ENCODE peak calls at places on chromosomes 3 and 15, in ten cellular contexts. W is Panc1, F is lung, T is fibroblast of mammary gland, K is K562, E is AG04450, M is keratinocyte, A is MCF 10A, H is endothelial cell, P is foreskin fibroblast. J is an unnamed sample.
A peak's percentile ranks its signal among the peaks of the same experiment; 100 is the strongest.

GRCh38 chr3:186826316-186826977 is 16.1 kb upstream of the ADIPOQ start:
- DNase-seq in P (no peak), T (no peak), A (no peak), K (no peak), M (no peak), H (no peak), F (no peak), E (no peak), W (no peak), J (no peak)

GRCh38 chr3:106685751-106686150 is 691.5 kb upstream of the CCDC54 start:
- DNase-seq in M (no peak), W (no peak), A (peak; percentile 50), E (no peak), F (no peak), T (no peak), P (no peak), K (no peak), H (no peak), J (no peak)

GRCh38 chr15:75928680-75929608 is 25.3 kb downstream of the FBXO22 start:
- DNase-seq in A (peak; percentile 67), W (no peak), E (no peak), P (no peak), M (no peak), T (no peak), F (no peak), H (peak; percentile 62), K (peak; percentile 37), J (no peak)

GRCh38 chr15:57611938-57612337 is 20.2 kb downstream of the MYZAP start:
- DNase-seq in H (no peak), W (no peak), A (peak; percentile 84), F (no peak), E (no peak), T (peak; percentile 30), P (peak; percentile 11), M (no peak), K (no peak), J (no peak)

GRCh38 chr15:90864507-90864906 is 3.9 kb upstream of the FURIN start:
- DNase-seq in E (no peak), P (no peak), W (no peak), M (no peak), A (peak; percentile 64), F (no peak), H (no peak), T (no peak), K (peak; percentile 24), J (no peak)

GRCh38 chr3:64267774-64268604 is 42.7 kb upstream of the PRICKLE2 start:
- DNase-seq in F (peak; percentile 45), A (peak; percentile 75), P (peak; percentile 58), H (peak; percentile 31), W (no peak), M (no peak), T (peak; percentile 78), K (no peak), E (peak; percentile 36), J (no peak)

GRCh38 chr15:69064649-69065048 is 50.2 kb downstream of the NOX5 start:
- DNase-seq in T (no peak), E (no peak), H (no peak), A (no peak), F (no peak), M (no peak), W (no peak), K (no peak), P (no peak), J (no peak)

GRCh38 chr3:123834631-123835030 is 49.5 kb downstream of the MYLK start:
- DNase-seq in E (peak; percentile 45), F (no peak), K (no peak), T (peak; percentile 89), M (peak; percentile 71), P (peak; percentile 95), H (no peak), W (peak; percentile 69), A (peak; percentile 78), J (no peak)

GRCh38 chr3:49358217-49358883 is at the start of gene GPX1:
- DNase-seq in F (peak; percentile 95), E (peak; percentile 90), H (peak; percentile 95), T (peak; percentile 95), M (peak; percentile 70), K (no peak), P (peak; percentile 97), W (peak; percentile 45), A (peak; percentile 98), J (peak; percentile 96)

GRCh38 chr3:38647217-38647970 is 2.1 kb downstream of the SCN5A start:
- DNase-seq in T (no peak), A (no peak), P (no peak), F (no peak), K (no peak), H (no peak), M (no peak), E (no peak), W (no peak), J (peak; percentile 63)

GRCh38 chr3:38645601-38646000 is 3.9 kb downstream of the SCN5A start:
- DNase-seq in W (no peak), M (no peak), F (no peak), A (no peak), P (no peak), H (no peak), T (no peak), K (no peak), E (no peak), J (peak; percentile 59)

GRCh38 chr3:38648024-38648658 is 1.3 kb downstream of the SCN5A start:
- DNase-seq in A (no peak), F (no peak), E (no peak), T (no peak), H (no peak), W (no peak), K (no peak), M (no peak), P (no peak), J (peak; percentile 81)

GRCh38 chr3:38646062-38646461 is 3.4 kb downstream of the SCN5A start:
- DNase-seq in F (no peak), P (no peak), W (no peak), E (no peak), A (no peak), H (no peak), K (no peak), M (no peak), T (no peak), J (peak; percentile 67)

GRCh38 chr3:38646630-38647029 is 2.9 kb downstream of the SCN5A start:
- DNase-seq in W (no peak), M (no peak), E (no peak), H (peak; percentile 45), K (peak; percentile 61), A (peak; percentile 67), F (no peak), P (no peak), T (peak; percentile 30), J (peak; percentile 57)
- TF ChIP-seq CTCF in W (peak; percentile 61), M (peak; percentile 34), E (peak; percentile 58), H (peak; percentile 47), K (peak; percentile 74), A (peak; percentile 30), F (no peak), P (no peak), T (peak; percentile 33), J (peak; percentile 51)

GRCh38 chr3:66572938-66573710 is 72.3 kb upstream of the LRIG1 start:
- DNase-seq in E (no peak), P (no peak), F (no peak), T (no peak), A (no peak), H (peak; percentile 66), K (peak; percentile 17), M (no peak), W (no peak), J (no peak)
- TF ChIP-seq CTCF in E (peak; percentile 14), P (no peak), F (no peak), T (peak; percentile 29), A (no peak), H (peak; percentile 76), K (peak; percentile 50), M (peak; percentile 32), W (peak; percentile 42), J (peak; percentile 34)

DNA sequence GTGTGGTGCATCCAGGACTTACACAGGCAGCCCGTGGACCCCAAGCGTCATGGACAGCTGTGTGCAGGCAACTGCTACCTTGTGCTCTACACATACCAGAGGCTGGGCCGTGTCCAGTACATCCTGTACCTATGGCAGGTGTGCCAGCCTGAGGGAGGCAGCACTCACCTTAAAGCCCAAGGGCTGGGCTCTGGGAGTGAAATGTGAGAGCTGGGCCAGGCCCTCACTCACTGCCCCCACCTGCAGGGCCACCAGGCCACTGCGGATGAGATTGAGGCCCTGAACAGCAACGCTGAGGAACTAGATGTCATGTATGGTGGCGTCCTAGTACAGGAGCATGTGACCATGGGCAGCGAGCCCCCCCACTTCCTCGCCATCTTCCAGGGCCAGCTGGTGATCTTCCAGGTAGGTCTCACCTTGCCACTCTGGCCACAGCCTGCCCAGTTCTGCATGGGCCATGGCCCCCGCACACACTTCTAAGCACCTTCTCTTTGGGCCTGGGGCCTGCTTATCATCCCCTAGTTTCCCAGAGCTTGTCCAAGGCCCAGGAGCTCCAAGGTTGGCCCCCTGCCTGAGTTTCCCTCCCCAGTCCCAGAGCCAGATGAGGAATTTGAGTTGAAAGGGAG is 11.0 kb downstream of the VILL start:
- DNase-seq in E (no peak), A (peak; percentile 46), H (no peak), K (no peak), P (no peak), T (no peak), F (no peak), W (no peak), M (no peak), J (no peak)
- TF ChIP-seq CTCF in E (peak; percentile 9), A (no peak), H (peak; percentile 22), K (peak; percentile 54), P (no peak), T (peak; percentile 2), F (no peak), W (peak; percentile 46), M (peak; percentile 36), J (peak; percentile 22)

GRCh38 chr3:181329024-181329423 is 339.5 kb upstream of the DNAJC19 start:
- DNase-seq in E (no peak), T (no peak), M (no peak), H (no peak), F (no peak), W (no peak), P (no peak), K (no peak), A (no peak), J (no peak)
- TF ChIP-seq CTCF in E (no peak), T (no peak), M (no peak), H (no peak), F (no peak), W (no peak), P (no peak), K (no peak), A (no peak), J (no peak)